ENCODE peak calls at places on chromosomes 11 and 22, in four cellular contexts. R is HCT116, W is neural progenitor cell, P is PC-3. K is an unnamed sample.

GRCh38 chr11:43327987-43328386 is 16.2 kb downstream of the API5 start:
- DNase-seq in R (no peak), W (no peak), P (peak; percentile 94), K (no peak)

GRCh38 chr11:133157180-133157579 is 375.1 kb downstream of the OPCML start:
- DNase-seq in R (no peak), W (peak; percentile 68), P (no peak), K (no peak)

GRCh38 chr11:59062602-59063529 is 23.2 kb upstream of the GLYATL1B start:
- DNase-seq in R (no peak), W (peak; percentile 15), P (no peak), K (no peak)

GRCh38 chr11:75272821-75273301 is 32.3 kb downstream of the TPBGL start:
- DNase-seq in R (no peak), W (no peak), P (no peak), K (no peak)

GRCh38 chr11:57240757-57241156 is 3.7 kb upstream of the APLNR start:
- DNase-seq in R (no peak), W (peak; percentile 53), P (no peak), K (no peak)

GRCh38 chr11:91513734-91514133 is 710.9 kb upstream of the FAT3 start:
- DNase-seq in R (no peak), W (peak; percentile 5), P (peak; percentile 55), K (no peak)

GRCh38 chr11:87454246-87454645 is 416.5 kb downstream of the TMEM135 start:
- DNase-seq in R (no peak), W (no peak), P (peak; percentile 54), K (peak; percentile 91)

GRCh38 chr11:93529707-93530467 is 13.3 kb downstream of the SMCO4 start:
- DNase-seq in R (no peak), W (no peak), P (no peak), K (no peak)

GRCh38 chr22:29587938-29588699 is 7.2 kb upstream of the NIPSNAP1 start:
- DNase-seq in R (no peak), W (no peak), P (peak; percentile 67), K (no peak)

GRCh38 chr11:107496011-107496410 is 38.4 kb upstream of the CWF19L2 start:
- DNase-seq in R (no peak), W (no peak), P (peak; percentile 10), K (no peak)

GRCh38 chr11:94732617-94733292 is 35.4 kb upstream of the AMOTL1 start:
- DNase-seq in R (no peak), W (no peak), P (peak; percentile 96), K (no peak)

GRCh38 chr22:30047364-30047738 is 32.9 kb upstream of the HORMAD2 start:
- DNase-seq in R (no peak), W (no peak), P (no peak), K (peak; percentile 24)

GRCh38 chr22:39287076-39287743 is 32.2 kb downstream of the RPL3 start:
- DNase-seq in R (no peak), W (no peak), P (no peak), K (peak; percentile 22)

GRCh38 chr22:46584081-46584903 is 35.9 kb upstream of the GRAMD4 start:
- DNase-seq in R (no peak), W (peak; percentile 59), P (no peak), K (no peak)

GRCh38 chr22:50114221-50114981 is 24.6 kb downstream of the MOV10L1 start:
- DNase-seq in R (no peak), W (peak; percentile 21), P (peak; percentile 42), K (no peak)

GRCh38 chr11:107457205-107457557 is 444 bp downstream of the CWF19L2 start:
- DNase-seq in R (no peak), W (peak; percentile 54), P (no peak), K (peak; percentile 53)

GRCh38 chr11:84247129-84247528 is 961.0 kb upstream of the CCDC90B start:
- DNase-seq in R (no peak), W (no peak), P (no peak), K (no peak)

GRCh38 chr22:22865311-22866072 is 22.1 kb upstream of the IGLL5 start:
- DNase-seq in R (no peak), W (no peak), P (no peak), K (peak; percentile 99)

GRCh38 chr11:72208281-72208680 is 8.3 kb upstream of the FOLR2 start:
- DNase-seq in R (no peak), W (no peak), P (no peak), K (no peak)

GRCh38 chr11:32081129-32081641 is 9.7 kb upstream of the RCN1 start:
- DNase-seq in R (no peak), W (no peak), P (peak; percentile 59), K (no peak)

GRCh38 chr22:49968831-49969661 is 8.5 kb downstream of the PIM3 start:
- DNase-seq in R (no peak), W (peak; percentile 3), P (no peak), K (no peak)

GRCh38 chr11:26088391-26088790 is 243.5 kb upstream of the ANO3 start:
- DNase-seq in R (no peak), W (no peak), P (no peak), K (no peak)

GRCh38 chr11:12149672-12150225 is 39.4 kb downstream of the MICAL2 start:
- DNase-seq in R (no peak), W (no peak), P (no peak), K (no peak)

GRCh38 chr11:20544536-20545237 is 54.7 kb upstream of the SLC6A5 start:
- DNase-seq in R (no peak), W (peak; percentile 42), P (no peak), K (no peak)

GRCh38 chr22:27284314-27284713 is 517.2 kb downstream of the MN1 start:
- DNase-seq in R (no peak), W (no peak), P (no peak), K (no peak)

GRCh38 chr11:10459029-10459970 is 4.2 kb downstream of the AMPD3 start:
- DNase-seq in R (no peak), W (no peak), P (no peak), K (peak; percentile 83)
- TF ChIP-seq EZH2phosphoT487 in R (no peak), W (no peak), P (no peak), K (no peak)

GRCh38 chr22:20648306-20648903 is 125.5 kb upstream of the SERPIND1 start:
- DNase-seq in R (no peak), W (no peak), P (no peak), K (no peak)
- TF ChIP-seq EZH2phosphoT487 in R (no peak), W (no peak), P (no peak), K (no peak)

GRCh38 chr11:3892156-3892555 is 36.7 kb downstream of the STIM1 start:
- DNase-seq in R (no peak), W (no peak), P (no peak), K (no peak)

GRCh38 chr11:3891751-3892150 is 36.3 kb downstream of the STIM1 start:
- DNase-seq in R (no peak), W (no peak), P (no peak), K (no peak)

GRCh38 chr11:3893311-3893710 is 37.8 kb downstream of the STIM1 start:
- DNase-seq in R (no peak), W (no peak), P (peak; percentile 5), K (no peak)

GRCh38 chr11:3896644-3897043 is 41.2 kb downstream of the STIM1 start:
- DNase-seq in R (no peak), W (no peak), P (no peak), K (no peak)

DNA sequence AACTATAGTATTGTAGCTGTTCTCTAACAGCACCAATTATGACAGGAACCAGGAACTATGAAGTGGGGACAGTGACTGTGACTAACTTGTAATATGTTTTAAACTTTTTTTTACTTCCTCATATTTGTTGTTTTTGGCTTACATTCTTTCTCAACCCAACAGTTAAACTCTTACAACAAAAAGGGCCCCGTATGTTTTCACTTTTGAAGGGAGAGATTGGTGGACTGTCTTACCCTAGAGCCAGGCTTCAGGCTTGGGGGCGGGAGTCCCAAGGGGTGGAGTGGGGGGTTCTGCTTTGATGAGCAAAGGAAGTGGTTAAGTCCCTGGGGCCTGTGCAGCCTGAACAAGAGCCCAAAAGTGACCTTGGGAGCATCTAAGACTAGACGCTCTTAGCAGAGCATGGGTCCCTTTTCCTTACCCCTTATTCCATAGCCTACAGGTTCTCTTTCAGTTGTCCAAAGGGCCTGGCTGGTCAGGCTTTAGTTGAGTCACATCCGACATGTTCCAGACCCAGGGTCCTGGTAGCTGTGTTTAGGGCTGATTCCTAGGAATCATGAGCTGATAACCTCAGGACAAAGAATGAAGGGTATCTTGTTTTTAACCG is 38.8 kb downstream of the STIM1 start:
- DNase-seq in R (no peak), W (no peak), P (no peak), K (peak; percentile 95)
- TF ChIP-seq EZH2phosphoT487 in R (no peak), W (no peak), P (no peak), K (no peak)

DNA sequence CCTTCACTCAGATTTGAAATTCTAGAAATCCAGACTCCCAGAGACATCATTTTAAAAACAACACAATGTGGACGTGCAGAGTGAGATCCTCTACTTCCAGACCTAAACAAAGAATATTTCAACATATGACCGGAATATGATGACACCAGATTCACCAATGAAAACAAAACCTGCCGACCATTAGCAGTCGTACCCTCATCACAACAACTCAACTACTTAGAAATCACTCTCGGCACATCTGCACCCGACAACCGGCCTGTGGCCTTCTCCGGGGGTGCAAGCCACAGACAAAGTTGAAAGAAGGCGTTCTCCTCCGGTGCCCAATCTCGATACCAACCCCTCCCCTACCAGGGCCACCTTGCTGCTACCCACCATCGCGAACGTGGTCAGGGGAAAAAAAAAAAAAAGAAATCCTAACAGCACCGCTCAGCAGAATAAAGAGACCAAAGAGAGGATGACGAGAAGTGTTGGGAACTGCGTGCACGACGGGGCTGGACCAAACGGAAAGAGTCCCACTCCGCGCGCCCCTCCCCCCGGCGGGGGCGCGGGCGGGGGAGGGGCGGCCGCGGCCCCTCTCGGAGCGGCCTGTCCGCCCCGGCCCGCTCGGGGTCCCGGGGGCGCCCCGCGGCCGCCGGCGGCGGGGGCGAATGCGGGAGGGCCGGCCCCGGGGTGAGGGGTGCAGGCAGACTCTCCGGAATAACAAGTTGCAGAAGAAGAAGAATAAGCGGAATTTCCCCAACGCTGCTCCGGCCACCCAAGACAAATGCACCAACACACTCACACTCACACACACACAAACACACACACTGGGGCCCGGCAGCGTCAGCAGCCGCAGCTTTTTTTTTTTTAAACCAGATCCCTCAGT is 1.7 kb downstream of the PHF21A start:
- DNase-seq in R (no peak), W (peak; percentile 71), P (peak; percentile 22), K (peak; percentile 74)
- TF ChIP-seq EZH2phosphoT487 in R (no peak), W (no peak), P (no peak), K (no peak)

GRCh38 chr11:35515224-35515623 is 10.2 kb downstream of the PAMR1 start:
- DNase-seq in R (no peak), W (no peak), P (no peak), K (no peak)
- TF ChIP-seq EZH2phosphoT487 in R (no peak), W (no peak), P (no peak), K (no peak)

GRCh38 chr11:123314972-123315371 is 115.1 kb upstream of the GRAMD1B start:
- DNase-seq in R (no peak), W (no peak), P (no peak), K (no peak)

GRCh38 chr11:123316003-123316402 is 114.1 kb upstream of the GRAMD1B start:
- DNase-seq in R (no peak), W (no peak), P (no peak), K (no peak)

GRCh38 chr11:123318623-123319022 is 111.4 kb upstream of the GRAMD1B start:
- DNase-seq in R (no peak), W (no peak), P (no peak), K (no peak)

GRCh38 chr11:123308077-123308476 is 113.0 kb upstream of the CLMP start:
- DNase-seq in R (no peak), W (no peak), P (no peak), K (no peak)

DNA sequence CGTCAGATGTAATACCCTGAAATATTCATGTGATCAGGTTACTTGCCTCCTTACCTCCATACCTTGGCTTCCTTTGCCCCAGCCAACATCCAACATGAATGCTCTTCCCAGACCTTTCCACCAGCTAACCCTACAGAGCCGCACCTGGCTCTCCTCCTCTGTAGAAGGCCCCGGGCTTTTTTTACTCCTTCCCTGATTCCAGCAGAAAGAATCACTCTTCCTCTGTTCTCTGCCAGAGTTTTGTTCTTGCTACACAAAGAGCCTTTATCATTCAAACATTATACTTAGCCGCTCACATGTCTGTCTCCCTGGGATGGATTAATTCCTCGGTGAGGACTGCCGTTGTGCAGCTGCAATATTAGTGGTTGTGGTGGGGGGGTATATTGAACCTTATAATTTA is 116.8 kb upstream of the GRAMD1B start:
- DNase-seq in R (no peak), W (peak; percentile 44), P (no peak), K (no peak)
- TF ChIP-seq EZH2phosphoT487 in R (no peak), W (no peak), P (no peak), K (no peak)